ENCODE peak calls at places on chromosomes 2 and 18, in seven cellular contexts. B, L, M, G, P, H and J are unnamed samples. For H3K4me1, the result is how much of the 10 kb centered on the place peaks cover.

GRCh38 chr2:32484907-32485306 is 128.1 kb downstream of the BIRC6 start:
- DNase-seq in M (peak), L (no peak), P (peak), H (no peak), B (no peak), G (peak), J (no peak)

GRCh38 chr2:229282758-229283546 is 11.9 kb upstream of the PID1 start:
- DNase-seq in L (no peak), B (no peak), H (peak), G (no peak), M (no peak), P (peak), J (peak)

GRCh38 chr2:134140251-134140661 is 113.6 kb upstream of the MGAT5 start:
- DNase-seq in B (peak), H (no peak), P (peak), M (no peak), L (no peak), G (peak), J (no peak)

GRCh38 chr2:120461092-120461491 is 115.2 kb downstream of the INHBB start:
- DNase-seq in B (no peak), P (no peak), M (no peak), H (no peak), L (no peak), G (no peak), J (no peak)

GRCh38 chr2:17621781-17622180 is 81.3 kb downstream of the VSNL1 start:
- DNase-seq in L (no peak), B (no peak), H (no peak), G (no peak), M (no peak), P (peak), J (no peak)

GRCh38 chr2:10145519-10146357 is 23.2 kb downstream of the RRM2 start:
- DNase-seq in P (no peak), B (no peak), L (no peak), H (no peak), M (no peak), G (no peak), J (no peak)

GRCh38 chr18:78711316-78711715 is 268.3 kb upstream of the SALL3 start:
- DNase-seq in P (no peak), G (no peak), B (no peak), M (no peak), L (no peak), H (no peak), J (no peak)

GRCh38 chr18:59877366-59877765 is 22.4 kb upstream of the PMAIP1 start:
- DNase-seq in L (no peak), P (no peak), B (no peak), H (no peak), G (no peak), M (no peak), J (no peak)

GRCh38 chr2:120546077-120546864 is 189.4 kb upstream of the GLI2 start:
- DNase-seq in M (peak), B (peak), P (no peak), L (no peak), H (peak), G (peak), J (peak)

GRCh38 chr2:177295479-177295878 is 31.0 kb upstream of the NFE2L2 start:
- DNase-seq in M (peak), P (no peak), G (peak), B (no peak), H (no peak), L (no peak), J (no peak)

GRCh38 chr2:57758686-57759085 is 287.9 kb upstream of the VRK2 start:
- DNase-seq in G (no peak), P (no peak), B (no peak), H (no peak), M (no peak), L (no peak), J (no peak)

GRCh38 chr2:96131152-96131817 is 7.0 kb downstream of the ASTL start:
- DNase-seq in L (no peak), B (no peak), G (no peak), P (no peak), H (no peak), M (no peak), J (no peak)

GRCh38 chr18:55839350-55839749 is 251.4 kb upstream of the TCF4 start:
- DNase-seq in P (peak), H (no peak), B (no peak), M (no peak), L (no peak), G (no peak), J (no peak)

GRCh38 chr2:44496130-44496529 is 134.4 kb downstream of the CAMKMT start:
- DNase-seq in H (no peak), G (no peak), M (no peak), P (no peak), B (no peak), L (no peak), J (no peak)

GRCh38 chr2:30110773-30111172 is 36.0 kb upstream of the YPEL5 start:
- DNase-seq in G (no peak), B (no peak), M (no peak), L (no peak), P (peak), H (no peak), J (no peak)

GRCh38 chr2:151439127-151439526 is 29.4 kb downstream of the RIF1 start:
- DNase-seq in M (no peak), B (peak), L (no peak), P (no peak), G (no peak), H (no peak), J (no peak)

GRCh38 chr2:205982776-205983327 is 103.1 kb downstream of the INO80D start:
- DNase-seq in B (no peak), L (no peak), H (no peak), G (no peak), P (no peak), M (no peak), J (no peak)

GRCh38 chr2:239376942-239377531 is 23.8 kb downstream of the HDAC4 start:
- DNase-seq in H (no peak), P (no peak), B (no peak), G (no peak), L (no peak), M (no peak), J (no peak)

GRCh38 chr2:170505631-170506270 is 209.4 kb upstream of the SP5 start:
- DNase-seq in B (peak), G (no peak), P (no peak), H (peak), L (no peak), M (peak), J (peak)

DNA sequence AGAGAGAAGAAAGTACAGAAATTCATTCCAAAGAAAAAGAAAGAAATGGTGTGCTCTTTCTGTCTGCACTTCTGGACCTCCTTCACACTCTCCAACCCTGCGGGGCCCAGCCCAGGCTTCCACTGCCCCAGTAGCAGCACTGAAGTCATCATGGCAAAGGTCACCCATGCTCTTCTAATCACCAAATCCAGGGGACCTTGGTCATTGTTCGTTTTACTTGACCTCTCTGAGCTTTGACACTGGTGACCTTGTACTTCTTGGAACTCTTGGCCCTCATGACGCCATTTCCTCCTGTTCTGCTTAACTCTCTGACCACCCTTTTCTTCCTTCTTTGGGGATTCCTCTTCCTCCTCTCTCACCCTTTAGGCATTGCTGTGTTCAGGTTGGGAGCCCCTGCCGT is 105.6 kb downstream of the SMAD7 start:
- DNase-seq in G (peak), P (no peak), L (no peak), H (no peak), B (no peak), M (no peak), J (no peak)
- H3K4me1 ChIP-seq in G (under half), P (under half), L (under half), H (half or more), B (under half), M (under half), J (under half)

GRCh38 chr2:97931851-97932211 is 63.9 kb downstream of the TMEM131 start:
- DNase-seq in H (no peak), L (no peak), G (no peak), P (no peak), M (no peak), B (no peak), J (no peak)
- H3K4me1 ChIP-seq in H (half or more), L (under half), G (under half), P (under half), M (under half), B (under half), J (under half)

GRCh38 chr18:26480897-26481795 is 67.2 kb downstream of the KCTD1 start:
- DNase-seq in G (peak), P (peak), M (peak), B (no peak), L (no peak), H (no peak), J (no peak)
- H3K4me1 ChIP-seq in G (under half), P (half or more), M (under half), B (under half), L (under half), H (under half), J (under half)

DNA sequence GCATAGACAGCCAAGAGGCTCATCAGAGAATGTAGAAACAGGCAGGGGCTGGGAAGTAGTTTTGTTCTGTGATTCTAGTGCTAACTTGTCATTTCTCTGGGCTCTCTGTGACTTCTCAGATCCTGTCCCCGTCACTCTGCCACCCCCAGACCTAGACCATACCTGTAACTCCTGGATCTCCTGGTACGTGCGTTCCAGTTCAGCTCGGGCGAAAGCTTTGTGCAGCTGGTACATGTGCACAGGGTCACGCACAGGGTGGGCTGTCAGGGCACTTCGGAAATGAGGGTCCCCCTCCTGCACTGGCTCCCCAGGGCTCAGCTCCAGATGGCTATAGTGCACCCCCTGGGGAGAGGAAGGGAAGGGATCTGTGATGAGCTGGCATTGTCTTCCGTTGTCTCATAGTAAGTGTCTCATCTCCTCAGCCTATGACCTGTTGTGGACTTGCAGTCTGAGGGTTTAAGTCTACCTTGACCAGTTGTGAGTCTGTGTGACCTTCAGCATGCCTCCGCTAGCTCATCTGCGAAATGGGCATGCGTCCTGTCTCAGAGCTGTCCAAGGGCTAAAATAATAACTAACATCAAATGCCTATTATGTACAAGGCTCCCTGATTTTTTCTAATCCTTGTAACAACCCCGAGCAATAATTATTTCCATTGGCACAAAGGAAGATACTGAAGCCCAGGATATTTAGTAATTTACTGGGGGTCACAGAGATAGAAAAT is 2.7 kb downstream of the CHPF start:
- DNase-seq in L (no peak), H (no peak), G (no peak), P (no peak), M (no peak), B (no peak), J (peak)
- H3K4me1 ChIP-seq in L (under half), H (under half), G (under half), P (under half), M (under half), B (under half), J (under half)